ENCODE peak calls at places on chromosome 12, in ten cellular contexts. I is heart left ventricle; K is pancreas; O is activated naive CD8-positive, alpha-beta T cell treated with anti-CD3 and anti-CD28 coated beads, Interleukin-2, amount 50 U/mL, for 24 hours; M is right cardiac atrium; S is lung; E is activated CD4-positive, CD25-positive, alpha-beta regulatory T cell treated with anti-CD3 and anti-CD28 coated beads, Interleukin-2, amount 50 U/mL, for 24 hours; G is activated T-cell treated with anti-CD3 and anti-CD28 coated beads, Interleukin-2, amount 50 U/mL, for 4 hours; P is activated CD8-positive, alpha-beta T cell treated with anti-CD3 and anti-CD28 coated beads, Interleukin-2, amount 10 ng/mL, durations not matched to agents 7 days and 5 days; L is CD4-positive, CD25-positive, alpha-beta regulatory T cell. H is an unnamed sample.
A peak's percentile ranks its signal among the peaks of the same experiment; 100 is the strongest.

GRCh38 chr12:70078161-70078560 is 165.1 kb upstream of the CNOT2 start:
- ATAC-seq in M (no peak), S (no peak), L (no peak), E (no peak), O (no peak), P (no peak), K (no peak), G (no peak), I (no peak), H (no peak)

GRCh38 chr12:64478661-64479060 is 26.7 kb downstream of the TBK1 start:
- ATAC-seq in K (no peak), M (no peak), S (no peak), O (no peak), I (no peak), E (peak; percentile 20), L (no peak), G (no peak), P (no peak), H (no peak)

GRCh38 chr12:10849425-10849878 is at the start of gene PRR4:
- ATAC-seq in O (no peak), G (no peak), L (peak; percentile 23), K (no peak), S (no peak), I (no peak), P (peak; percentile 89), E (no peak), M (no peak), H (peak; percentile 67)

GRCh38 chr12:32906407-32907165 is 10.0 kb upstream of the PKP2 start:
- ATAC-seq in E (no peak), L (no peak), I (no peak), G (no peak), O (no peak), S (no peak), P (no peak), K (no peak), M (no peak), H (peak; percentile 32)

GRCh38 chr12:108833355-108833733 is 24.0 kb downstream of the SSH1 start:
- ATAC-seq in M (peak; percentile 49), O (no peak), E (no peak), K (peak; percentile 35), S (peak; percentile 41), L (no peak), P (no peak), G (no peak), I (peak; percentile 42), H (no peak)

GRCh38 chr12:128930591-128930990 is 77.3 kb downstream of the GLT1D1 start:
- ATAC-seq in S (no peak), I (no peak), L (no peak), O (no peak), K (no peak), E (no peak), M (no peak), P (no peak), G (no peak), H (no peak)

GRCh38 chr12:54933381-54933780 is 51.2 kb downstream of the TESPA1 start:
- ATAC-seq in K (no peak), S (no peak), O (peak; percentile 74), I (no peak), E (peak; percentile 60), G (peak; percentile 47), L (peak; percentile 47), M (no peak), P (peak; percentile 38), H (peak; percentile 70)

GRCh38 chr12:80648866-80649265 is 58.6 kb upstream of the MYF6 start:
- ATAC-seq in M (no peak), S (no peak), P (no peak), L (no peak), O (no peak), K (no peak), E (no peak), G (no peak), I (no peak), H (no peak)

GRCh38 chr12:132083731-132084641 is 60.1 kb downstream of the DDX51 start:
- ATAC-seq in L (peak; percentile 86), M (peak; percentile 96), K (peak; percentile 96), O (peak; percentile 90), I (peak; percentile 94), P (peak; percentile 89), E (peak; percentile 89), S (peak; percentile 95), G (peak; percentile 91), H (peak; percentile 95)

GRCh38 chr12:70032076-70032475 is 207.0 kb downstream of the MYRFL start:
- ATAC-seq in L (no peak), S (no peak), M (peak; percentile 66), O (no peak), P (no peak), I (peak; percentile 84), K (no peak), G (no peak), E (no peak), H (no peak)

GRCh38 chr12:129160282-129160681 is 307.0 kb downstream of the GLT1D1 start:
- ATAC-seq in M (no peak), G (no peak), I (no peak), K (no peak), P (no peak), O (no peak), S (no peak), E (no peak), L (no peak), H (no peak)

GRCh38 chr12:54018608-54018984 is 9.6 kb upstream of the HOXC6 start:
- ATAC-seq in I (no peak), L (no peak), K (no peak), O (no peak), M (no peak), P (no peak), G (no peak), S (no peak), E (no peak), H (no peak)

GRCh38 chr12:109458771-109459208 is 18.3 kb downstream of the KCTD10 start:
- ATAC-seq in O (no peak), L (no peak), I (no peak), S (no peak), E (no peak), K (no peak), G (no peak), M (no peak), P (no peak), H (no peak)

GRCh38 chr12:29653286-29653685 is 130.5 kb downstream of the TMTC1 start:
- ATAC-seq in E (no peak), M (no peak), P (no peak), I (no peak), L (no peak), O (no peak), K (no peak), G (no peak), S (no peak), H (no peak)

GRCh38 chr12:83826112-83826511 is 1086.5 kb downstream of the SLC6A15 start:
- ATAC-seq in S (no peak), K (peak; percentile 77), P (no peak), O (peak; percentile 61), G (peak; percentile 37), L (no peak), M (no peak), E (peak; percentile 36), I (no peak), H (peak; percentile 54)

GRCh38 chr12:6074394-6074793 is 50.1 kb downstream of the VWF start:
- ATAC-seq in G (peak; percentile 55), E (peak; percentile 25), O (no peak), P (peak; percentile 64), K (no peak), I (no peak), S (no peak), L (peak; percentile 69), M (no peak), H (peak; percentile 45)

GRCh38 chr12:118778077-118778476 is 203.3 kb upstream of the SRRM4 start:
- ATAC-seq in O (no peak), E (no peak), S (no peak), K (no peak), I (peak; percentile 44), M (no peak), L (no peak), G (no peak), P (no peak), H (no peak)

GRCh38 chr12:102948941-102949352 is 8.5 kb upstream of the ASCL1 start:
- ATAC-seq in I (no peak), P (no peak), G (no peak), K (peak; percentile 42), S (no peak), M (no peak), L (no peak), E (no peak), O (no peak), H (no peak)

GRCh38 chr12:89326260-89327040 is 25.9 kb downstream of the DUSP6 start:
- ATAC-seq in E (no peak), M (peak; percentile 59), S (no peak), P (no peak), L (no peak), I (peak; percentile 47), K (no peak), G (no peak), O (no peak), H (no peak)

GRCh38 chr12:64001439-64001838 is 156.9 kb downstream of the SRGAP1 start:
- ATAC-seq in I (peak; percentile 41), O (no peak), M (peak; percentile 62), K (no peak), S (no peak), L (no peak), G (no peak), P (no peak), E (no peak), H (no peak)

GRCh38 chr12:4215862-4216541 is 57.6 kb upstream of the CCND2 start:
- ATAC-seq in G (peak; percentile 77), P (peak; percentile 36), E (peak; percentile 87), I (no peak), M (no peak), S (no peak), O (peak; percentile 90), L (peak; percentile 51), K (no peak), H (peak; percentile 94)

GRCh38 chr12:26465419-26466097 is 270.2 kb downstream of the SSPN start:
- ATAC-seq in G (no peak), L (no peak), I (no peak), E (no peak), S (no peak), K (no peak), P (no peak), M (peak; percentile 24), O (no peak), H (no peak)

GRCh38 chr12:101777476-101777875 is 38.2 kb upstream of the SYCP3 start:
- ATAC-seq in P (no peak), G (no peak), K (no peak), O (no peak), M (no peak), L (no peak), S (no peak), I (peak; percentile 32), E (no peak), H (no peak)

GRCh38 chr12:71636704-71637115 is 26.9 kb downstream of the ZFC3H1 start:
- ATAC-seq in L (no peak), M (no peak), O (no peak), S (no peak), P (peak; percentile 47), I (no peak), K (peak; percentile 82), G (no peak), E (no peak), H (peak; percentile 42)

GRCh38 chr12:104785886-104786285 is 172.2 kb downstream of the SLC41A2 start:
- ATAC-seq in P (no peak), S (no peak), L (no peak), K (no peak), E (no peak), O (no peak), G (no peak), M (no peak), I (no peak), H (no peak)

GRCh38 chr12:95966287-95966870 is 23.2 kb downstream of the AMDHD1 start:
- ATAC-seq in S (no peak), M (no peak), E (no peak), K (no peak), G (no peak), P (no peak), L (no peak), O (no peak), I (no peak), H (no peak)

GRCh38 chr12:132471011-132471857 is 18.7 kb upstream of the FBRSL1 start:
- ATAC-seq in E (peak; percentile 31), G (no peak), K (peak; percentile 77), I (peak; percentile 92), P (peak; percentile 26), L (peak; percentile 33), O (peak; percentile 34), S (no peak), M (peak; percentile 36), H (peak; percentile 31)

GRCh38 chr12:20624718-20625117 is 70.4 kb upstream of the SLCO1C1 start:
- ATAC-seq in L (no peak), M (no peak), G (no peak), I (no peak), P (no peak), O (no peak), S (no peak), K (peak; percentile 34), E (no peak), H (no peak)